ENCODE peak calls at places on chromosomes 13 and 19, in eight cellular contexts. S is mucosa of descending colon; M is CD8-positive, alpha-beta T cell; G is lower lobe of right lung; B is astrocyte of the cerebellum; N is PC-3; O is cardiac fibroblast; P is GM12865. L is an unnamed sample.

GRCh38 chr13:32581177-32581786 is 5.0 kb upstream of the PDS5B start:
- DNase-seq in S (peak; percentile 9), M (no peak), G (no peak), B (no peak), N (peak; percentile 44), O (peak; percentile 67), P (peak; percentile 29), L (no peak)

GRCh38 chr19:19319725-19320361 is 466 bp downstream of the SUGP1 start:
- DNase-seq in S (no peak), M (no peak), G (no peak), B (no peak), N (no peak), O (no peak), P (no peak), L (peak; percentile 1)

GRCh38 chr13:113802761-113803160 is 43.7 kb downstream of the TMEM255B start:
- DNase-seq in S (no peak), M (no peak), G (no peak), B (no peak), N (no peak), O (no peak), P (no peak), L (no peak)

GRCh38 chr19:1507192-1507660 is 5.6 kb downstream of the ADAMTSL5 start:
- DNase-seq in S (no peak), M (no peak), G (no peak), B (no peak), N (no peak), O (no peak), P (no peak), L (no peak)

GRCh38 chr19:32781280-32781679 is 61.7 kb downstream of the TDRD12 start:
- DNase-seq in S (no peak), M (no peak), G (no peak), B (no peak), N (no peak), O (no peak), P (no peak), L (no peak)

GRCh38 chr19:42242071-42242511 is 311 bp downstream of the GSK3A start:
- DNase-seq in S (peak; percentile 47), M (no peak), G (no peak), B (no peak), N (no peak), O (no peak), P (no peak), L (no peak)

GRCh38 chr19:50820549-50821247 is 2.9 kb downstream of the KLK1 start:
- DNase-seq in S (peak; percentile 85), M (no peak), G (no peak), B (no peak), N (no peak), O (no peak), P (peak; percentile 60), L (no peak)

GRCh38 chr19:53867225-53868090 is at the start of gene MYADM:
- DNase-seq in S (peak; percentile 100), M (peak; percentile 99), G (peak; percentile 99), B (peak; percentile 98), N (peak; percentile 100), O (peak; percentile 99), P (peak; percentile 44), L (peak; percentile 100)

GRCh38 chr19:17757125-17757524 is 5.8 kb downstream of the FCHO1 start:
- DNase-seq in S (peak; percentile 59), M (no peak), G (no peak), B (peak; percentile 15), N (peak; percentile 79), O (peak; percentile 64), P (no peak), L (no peak)

GRCh38 chr13:99404005-99404755 is 97.0 kb upstream of the GPR183 start:
- DNase-seq in S (no peak), M (no peak), G (no peak), B (no peak), N (peak; percentile 7), O (no peak), P (no peak), L (no peak)

GRCh38 chr13:27960362-27961226 is 8.5 kb downstream of the CDX2 start:
- DNase-seq in S (peak; percentile 87), M (no peak), G (peak; percentile 72), B (no peak), N (peak; percentile 78), O (peak; percentile 26), P (peak; percentile 45), L (peak; percentile 36)

GRCh38 chr19:34337747-34338146 is 27.2 kb upstream of the GPI start:
- DNase-seq in S (no peak), M (no peak), G (no peak), B (no peak), N (no peak), O (no peak), P (no peak), L (no peak)

GRCh38 chr13:33776510-33776909 is 41.4 kb upstream of the RFC3 start:
- DNase-seq in S (no peak), M (no peak), G (no peak), B (no peak), N (no peak), O (no peak), P (no peak), L (no peak)

GRCh38 chr19:11236324-11237301 is 2.8 kb upstream of the ANGPTL8 start:
- DNase-seq in S (no peak), M (no peak), G (no peak), B (no peak), N (no peak), O (no peak), P (no peak), L (no peak)

GRCh38 chr19:17497149-17497798 is 14.2 kb upstream of the PGLS start:
- DNase-seq in S (no peak), M (no peak), G (no peak), B (no peak), N (no peak), O (no peak), P (no peak), L (no peak)

GRCh38 chr13:52779028-52779612 is 39.5 kb upstream of the CNMD start:
- DNase-seq in S (no peak), M (no peak), G (no peak), B (no peak), N (no peak), O (no peak), P (no peak), L (no peak)

GRCh38 chr13:68304287-68304893 is 1074.3 kb upstream of the PCDH9 start:
- DNase-seq in S (peak; percentile 23), M (no peak), G (no peak), B (peak; percentile 29), N (peak; percentile 61), O (peak; percentile 8), P (peak; percentile 12), L (no peak)

GRCh38 chr19:45057444-45057843 is 18.6 kb downstream of the CLASRP start:
- DNase-seq in S (no peak), M (no peak), G (no peak), B (no peak), N (no peak), O (no peak), P (no peak), L (no peak)

GRCh38 chr13:39602614-39603366 is at the start of gene LHFPL6:
- DNase-seq in S (peak; percentile 72), M (peak; percentile 18), G (peak; percentile 84), B (peak; percentile 49), N (peak; percentile 63), O (peak; percentile 85), P (peak; percentile 81), L (peak; percentile 86)

GRCh38 chr13:39599842-39600241 is 3.2 kb downstream of the LHFPL6 start:
- DNase-seq in S (no peak), M (no peak), G (no peak), B (no peak), N (no peak), O (peak; percentile 49), P (no peak), L (no peak)

GRCh38 chr13:39602277-39602613 is 748 bp downstream of the LHFPL6 start:
- DNase-seq in S (no peak), M (no peak), G (no peak), B (no peak), N (no peak), O (no peak), P (peak; percentile 54), L (no peak)

GRCh38 chr13:39601636-39602035 is 1.4 kb downstream of the LHFPL6 start:
- DNase-seq in S (no peak), M (no peak), G (no peak), B (no peak), N (no peak), O (no peak), P (no peak), L (no peak)

DNA sequence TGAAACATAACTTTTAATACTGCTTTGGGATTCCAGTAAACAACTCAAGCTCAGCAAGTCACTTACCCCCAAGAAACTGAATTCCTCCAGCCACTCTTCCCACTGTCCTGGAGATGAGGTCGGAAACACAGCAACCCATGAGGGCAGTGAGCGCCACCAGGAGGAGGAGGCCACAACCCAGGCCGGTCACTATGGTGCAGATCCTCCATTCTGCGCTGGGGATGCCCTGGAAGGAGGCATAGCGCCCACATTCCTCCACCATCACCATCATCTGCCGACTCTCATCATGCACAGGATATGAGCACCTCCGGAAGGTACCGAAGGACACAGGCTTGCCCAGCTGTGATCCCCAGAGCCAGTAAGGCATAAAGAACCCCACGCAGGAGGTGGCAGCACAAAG is 2.2 kb downstream of the LHFPL6 start:
- DNase-seq in S (no peak), M (no peak), G (no peak), B (no peak), N (no peak), O (peak; percentile 34), P (no peak), L (peak; percentile 38)
- H3K4me3 ChIP-seq in S (no peak overlapping the region), M (no peak overlapping the region), G (peak overlapping the region; percentile 88), B (peak overlapping the region; percentile 75), N (no peak overlapping the region), O (peak overlapping the region; percentile 92), P (no peak overlapping the region), L (no peak overlapping the region)

DNA sequence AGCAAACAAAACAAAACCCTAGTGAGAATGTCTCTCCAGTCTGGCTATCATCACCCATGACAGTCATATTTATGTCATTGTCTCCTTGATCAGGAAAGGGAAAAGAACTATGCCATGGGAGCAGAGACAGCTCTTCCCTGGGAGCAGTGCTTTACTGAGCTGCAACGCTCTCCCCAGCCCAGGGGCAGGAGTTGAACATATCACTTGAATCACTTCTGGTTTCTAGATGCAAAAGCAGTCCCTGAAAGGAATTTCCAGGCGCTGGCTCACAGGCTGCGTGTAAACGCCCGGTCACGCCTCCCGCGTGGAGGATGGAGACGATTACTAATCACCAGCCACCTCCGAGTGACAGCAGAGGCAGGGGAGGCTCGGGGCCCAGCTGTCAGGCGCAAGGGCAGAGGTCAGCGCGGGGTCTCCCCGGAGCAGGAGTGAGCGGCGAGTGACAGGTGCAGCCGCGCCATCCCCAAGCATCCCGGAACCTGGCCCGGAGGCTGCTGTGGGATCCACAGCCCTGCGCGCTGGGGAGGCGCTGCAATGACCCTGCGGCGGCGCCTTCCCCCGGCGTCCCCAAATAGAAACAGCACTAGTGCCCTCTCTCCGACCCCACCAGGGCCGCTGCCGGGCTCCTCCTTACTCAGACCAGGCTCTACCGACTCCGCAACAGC is 23.5 kb upstream of the DCLK1 start:
- DNase-seq in S (no peak), M (no peak), G (no peak), B (no peak), N (no peak), O (peak; percentile 9), P (no peak), L (no peak)
- H3K4me3 ChIP-seq in S (no peak overlapping the region), M (no peak overlapping the region), G (no peak overlapping the region), B (peak overlapping the region; percentile 25), N (no peak overlapping the region), O (no peak overlapping the region), P (no peak overlapping the region), L (no peak overlapping the region)

GRCh38 chr13:39196957-39197644 is 158.8 kb downstream of the NHLRC3 start:
- DNase-seq in S (no peak), M (no peak), G (no peak), B (no peak), N (peak; percentile 35), O (no peak), P (peak; percentile 35), L (no peak)
- H3K4me3 ChIP-seq in S (no peak overlapping the region), M (no peak overlapping the region), G (no peak overlapping the region), B (no peak overlapping the region), N (no peak overlapping the region), O (no peak overlapping the region), P (no peak overlapping the region), L (no peak overlapping the region)

GRCh38 chr19:8866344-8866743 is 34.2 kb downstream of the MBD3L1 start:
- DNase-seq in S (no peak), M (no peak), G (no peak), B (no peak), N (no peak), O (no peak), P (no peak), L (no peak)
- H3K4me3 ChIP-seq in S (no peak overlapping the region), M (no peak overlapping the region), G (no peak overlapping the region), B (no peak overlapping the region), N (no peak overlapping the region), O (no peak overlapping the region), P (no peak overlapping the region), L (no peak overlapping the region)